ENCODE peak calls at places on chromosomes 16 and 17, in four cellular contexts. A is ascending aorta; Y is CD8-positive, alpha-beta memory T cell; H is heart left ventricle. Q is an unnamed sample.
A peak's percentile ranks its signal among the peaks of the same experiment; 100 is the strongest.

GRCh38 chr17:81110488-81111040 is 54.7 kb upstream of the PVALEF start:
- DNase-seq in A (no peak), Y (no peak), H (no peak), Q (no peak)

GRCh38 chr17:57955183-57955952 is at the start of gene CUEDC1:
- DNase-seq in A (no peak), Y (peak; percentile 45), H (peak; percentile 89), Q (peak; percentile 81)

GRCh38 chr17:59154335-59154720 is 658 bp downstream of the SKA2 start:
- DNase-seq in A (no peak), Y (peak; percentile 22), H (no peak), Q (peak; percentile 44)

GRCh38 chr17:66784621-66785364 is 50.1 kb upstream of the CACNG5 start:
- DNase-seq in A (no peak), Y (no peak), H (no peak), Q (peak; percentile 36)

GRCh38 chr17:70290770-70291169 is 121.4 kb downstream of the KCNJ2 start:
- DNase-seq in A (no peak), Y (no peak), H (no peak), Q (no peak)

GRCh38 chr17:21495281-21495680 is 119.1 kb downstream of the KCNJ12 start:
- DNase-seq in A (no peak), Y (no peak), H (no peak), Q (no peak)

GRCh38 chr16:3142327-3142726 is 7.5 kb downstream of the ZNF213 start:
- DNase-seq in A (no peak), Y (no peak), H (no peak), Q (no peak)

GRCh38 chr17:44801880-44802279 is 28.2 kb downstream of the GJC1 start:
- DNase-seq in A (no peak), Y (no peak), H (no peak), Q (no peak)

GRCh38 chr16:89138843-89139520 is 32.6 kb upstream of the CDH15 start:
- DNase-seq in A (no peak), Y (no peak), H (no peak), Q (no peak)

GRCh38 chr16:28497386-28497785 is 2.9 kb downstream of the APOBR start:
- DNase-seq in A (no peak), Y (no peak), H (no peak), Q (no peak)

GRCh38 chr16:12123462-12123861 is 146.9 kb downstream of the SNX29 start:
- DNase-seq in A (no peak), Y (no peak), H (no peak), Q (no peak)

GRCh38 chr17:16617481-16618060 is 36.1 kb downstream of the ZNF624 start:
- DNase-seq in A (no peak), Y (no peak), H (no peak), Q (no peak)

GRCh38 chr17:66775262-66775661 is 59.7 kb upstream of the CACNG5 start:
- DNase-seq in A (no peak), Y (no peak), H (no peak), Q (no peak)

GRCh38 chr17:68777243-68777855 is 176.2 kb upstream of the FAM20A start:
- DNase-seq in A (no peak), Y (peak; percentile 2), H (peak; percentile 60), Q (no peak)

GRCh38 chr17:50051082-50051576 is 4.8 kb upstream of the ITGA3 start:
- DNase-seq in A (no peak), Y (no peak), H (no peak), Q (peak; percentile 73)

GRCh38 chr17:50052241-50052788 is 3.6 kb upstream of the ITGA3 start:
- DNase-seq in A (no peak), Y (no peak), H (no peak), Q (no peak)

GRCh38 chr17:50051606-50052005 is 4.3 kb upstream of the ITGA3 start:
- DNase-seq in A (no peak), Y (no peak), H (no peak), Q (no peak)

GRCh38 chr17:50053654-50053960 is 2.3 kb upstream of the ITGA3 start:
- DNase-seq in A (no peak), Y (no peak), H (no peak), Q (no peak)

DNA sequence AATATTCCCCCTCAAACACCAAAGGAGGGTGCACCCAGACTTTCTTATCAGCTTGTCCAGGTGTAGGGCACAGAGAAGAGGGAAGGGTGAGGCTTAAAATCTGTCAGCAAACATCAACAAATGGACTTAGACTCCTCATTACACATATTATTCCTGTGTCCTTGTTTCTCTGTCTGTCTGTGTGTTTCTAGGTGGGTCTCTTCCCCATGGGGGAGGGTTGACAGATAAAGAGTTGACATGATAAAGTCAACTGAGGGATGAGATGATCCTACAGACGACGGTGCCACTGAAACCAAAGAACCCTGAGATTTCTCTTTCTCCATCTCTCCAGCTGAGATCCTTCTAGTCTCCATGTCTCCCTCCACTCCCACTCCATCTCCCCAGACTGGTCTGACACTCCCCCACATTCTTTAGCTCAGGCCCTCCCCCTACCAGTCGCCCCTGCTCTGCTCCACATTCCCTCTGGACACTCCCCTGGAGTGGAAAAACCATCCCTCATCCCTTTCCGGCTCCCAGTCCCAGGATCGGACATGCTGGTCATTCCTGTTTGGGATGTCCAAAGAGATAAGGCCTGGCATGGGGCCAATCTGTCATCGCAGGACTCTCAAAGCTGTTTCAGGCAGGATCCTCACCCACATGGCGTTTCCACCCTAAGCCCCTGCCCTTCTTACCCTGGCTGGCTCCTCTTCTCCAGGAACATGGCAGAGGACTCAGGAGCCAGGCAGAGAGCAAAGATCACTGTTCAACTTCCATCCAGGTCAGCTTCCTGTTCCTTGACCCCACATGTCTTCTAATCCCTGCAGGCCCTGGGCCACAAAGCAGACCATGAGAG is 2.9 kb upstream of the ITGA3 start:
- DNase-seq in A (no peak), Y (no peak), H (peak; percentile 60), Q (no peak)
- H3K4me1 ChIP-seq in A (peaks cover 24% of the 10 kb centered on the region), Y (peaks cover 10% of the 10 kb centered on the region), H (peaks cover 19% of the 10 kb centered on the region), Q (peaks cover 5% of the 10 kb centered on the region)

GRCh38 chr17:40190197-40191021 is 13.1 kb downstream of the RAPGEFL1 start:
- DNase-seq in A (no peak), Y (no peak), H (no peak), Q (no peak)
- H3K4me3 ChIP-seq in A (no peak overlapping the region), Y (no peak overlapping the region), H (peak overlapping the region; percentile 63), Q (no peak overlapping the region)

GRCh38 chr17:77197115-77197514 is 56.3 kb downstream of the SEC14L1 start:
- DNase-seq in A (no peak), Y (no peak), H (no peak), Q (no peak)
- H3K36me3 ChIP-seq in A (peaks cover 90% of the 10 kb centered on the region), Y (peaks cover 61% of the 10 kb centered on the region), H (peaks cover 100% of the 10 kb centered on the region), Q (peaks cover 34% of the 10 kb centered on the region)

GRCh38 chr17:64229815-64230550 is 33.1 kb downstream of the TEX2 start:
- DNase-seq in A (no peak), Y (no peak), H (no peak), Q (no peak)
- H3K4me1 ChIP-seq in A (peaks cover 26% of the 10 kb centered on the region), Y (no peaks in the 10 kb centered on the region), H (peaks cover 41% of the 10 kb centered on the region), Q (peaks cover 7% of the 10 kb centered on the region)

GRCh38 chr16:27428035-27428785 is 26.2 kb downstream of the IL21R start:
- DNase-seq in A (no peak), Y (no peak), H (peak; percentile 11), Q (peak; percentile 22)

GRCh38 chr16:27430923-27431484 is 29.0 kb downstream of the IL21R start:
- DNase-seq in A (no peak), Y (no peak), H (peak; percentile 15), Q (peak; percentile 18)

GRCh38 chr16:27430512-27430911 is 28.5 kb downstream of the IL21R start:
- DNase-seq in A (no peak), Y (no peak), H (peak; percentile 2), Q (no peak)

GRCh38 chr16:27429981-27430441 is 28.0 kb downstream of the IL21R start:
- DNase-seq in A (no peak), Y (no peak), H (peak; percentile 13), Q (peak; percentile 24)

DNA sequence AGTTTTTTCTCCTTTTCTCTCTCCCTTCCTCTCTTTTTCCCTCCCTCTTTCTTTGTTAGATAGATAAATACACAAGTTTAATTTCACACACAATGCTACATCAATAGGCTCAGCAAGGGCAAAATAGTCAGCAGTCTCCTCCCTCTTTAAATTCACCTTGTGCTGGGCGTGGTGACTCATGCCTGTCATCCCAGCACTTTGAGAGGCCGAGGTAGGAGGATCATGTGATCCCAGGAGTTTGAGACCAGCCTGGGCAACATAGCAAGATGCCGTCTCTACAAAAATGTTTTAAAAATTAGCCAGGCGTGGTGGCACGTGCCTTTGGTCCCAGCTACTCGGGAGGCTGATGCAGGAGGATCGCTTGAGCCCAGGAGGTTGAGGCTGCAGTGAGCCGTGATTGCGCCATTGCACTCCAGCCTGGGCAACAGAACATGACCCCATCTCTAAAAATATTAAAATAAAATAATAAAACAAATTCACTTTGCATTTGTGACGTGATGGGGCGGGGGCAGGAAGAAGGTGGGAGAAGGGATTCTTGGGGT is 27.4 kb downstream of the IL21R start:
- DNase-seq in A (no peak), Y (no peak), H (peak; percentile 2), Q (no peak)
- H3K4me3 ChIP-seq in A (no peak overlapping the region), Y (no peak overlapping the region), H (no peak overlapping the region), Q (no peak overlapping the region)

GRCh38 chr16:30756781-30757100 is 5.1 kb downstream of the CFAP119 start:
- DNase-seq in A (no peak), Y (no peak), H (no peak), Q (no peak)
- H3K36me3 ChIP-seq in A (peaks cover 42% of the 10 kb centered on the region), Y (peaks cover 13% of the 10 kb centered on the region), H (peaks cover 36% of the 10 kb centered on the region), Q (no peaks in the 10 kb centered on the region)

DNA sequence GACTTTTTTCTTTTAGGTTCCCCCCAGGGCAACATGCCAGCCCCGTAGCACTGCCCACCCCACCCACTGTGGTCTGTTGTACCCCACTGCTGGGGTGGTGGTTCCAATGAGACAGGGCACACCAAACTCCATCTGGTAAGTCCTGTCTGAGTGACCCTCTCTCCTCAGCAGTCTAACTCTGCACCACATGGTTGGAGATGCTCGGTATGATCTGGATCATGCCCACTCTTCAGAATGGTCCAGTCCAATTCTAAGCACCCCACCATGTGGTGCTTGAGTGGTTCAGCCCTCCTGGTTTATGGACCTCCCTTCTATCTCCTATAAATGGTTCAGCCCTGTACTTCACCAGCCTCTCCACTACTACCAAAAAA is 5.9 kb downstream of the KDM6B start:
- DNase-seq in A (no peak), Y (no peak), H (no peak), Q (no peak)
- H3K4me1 ChIP-seq in A (peaks cover 34% of the 10 kb centered on the region), Y (peaks cover 59% of the 10 kb centered on the region), H (peaks cover 41% of the 10 kb centered on the region), Q (peaks cover 14% of the 10 kb centered on the region)

GRCh38 chr17:29710891-29711418 is 88.2 kb upstream of the CORO6 start:
- DNase-seq in A (no peak), Y (no peak), H (no peak), Q (no peak)

GRCh38 chr17:29709861-29710849 is 87.4 kb upstream of the CORO6 start:
- DNase-seq in A (no peak), Y (no peak), H (no peak), Q (no peak)

GRCh38 chr17:29705352-29705751 is 82.6 kb upstream of the CORO6 start:
- DNase-seq in A (no peak), Y (no peak), H (no peak), Q (no peak)

GRCh38 chr17:29706045-29706431 is 83.3 kb upstream of the CORO6 start:
- DNase-seq in A (no peak), Y (no peak), H (no peak), Q (no peak)

GRCh38 chr17:29707212-29707571 is 84.5 kb upstream of the CORO6 start:
- DNase-seq in A (no peak), Y (no peak), H (no peak), Q (no peak)
- H3K4me3 ChIP-seq in A (no peak overlapping the region), Y (peak overlapping the region; percentile 57), H (no peak overlapping the region), Q (no peak overlapping the region)

GRCh38 chr16:50297301-50298074 is 31.1 kb downstream of the ADCY7 start:
- DNase-seq in A (no peak), Y (no peak), H (no peak), Q (no peak)
- H3K36me3 ChIP-seq in A (peaks cover 3% of the 10 kb centered on the region), Y (peaks cover 65% of the 10 kb centered on the region), H (no peaks in the 10 kb centered on the region), Q (no peaks in the 10 kb centered on the region)

Q was measured in lung.